ENCODE peak calls at places on chromosomes 3 and 15, in eight cellular contexts. J, N, R, D, E, H, C and W are unnamed samples.

GRCh38 chr3:128496602-128497304 is 3.8 kb upstream of the GATA2 start:
- DNase-seq in J (no peak), N (no peak), R (peak; percentile 39), D (no peak), E (peak; percentile 39), H (peak; percentile 69), C (no peak), W (no peak)

GRCh38 chr15:56719774-56720555 is 13.3 kb downstream of the ZNF280D start:
- DNase-seq in J (no peak), N (peak; percentile 36), R (no peak), D (no peak), E (peak; percentile 52), H (no peak), C (no peak), W (no peak)

GRCh38 chr15:47517737-47518136 is 199.6 kb upstream of the SEMA6D start:
- DNase-seq in J (no peak), N (no peak), R (no peak), D (no peak), E (no peak), H (no peak), C (no peak), W (no peak)

GRCh38 chr3:52193059-52193458 is 4.9 kb upstream of the ALAS1 start:
- DNase-seq in J (no peak), N (peak; percentile 72), R (no peak), D (no peak), E (peak; percentile 97), H (peak; percentile 14), C (no peak), W (no peak)

GRCh38 chr3:51384145-51384729 is 854 bp upstream of the MANF start:
- DNase-seq in J (no peak), N (no peak), R (no peak), D (no peak), E (peak; percentile 41), H (peak; percentile 84), C (no peak), W (peak; percentile 43)

GRCh38 chr3:111864821-111865656 is 6.0 kb downstream of the PHLDB2 start:
- DNase-seq in J (no peak), N (no peak), R (no peak), D (peak; percentile 32), E (no peak), H (no peak), C (no peak), W (no peak)

GRCh38 chr3:46705751-46706572 is 4.8 kb downstream of the TMIE start:
- DNase-seq in J (no peak), N (peak; percentile 74), R (no peak), D (peak; percentile 64), E (peak; percentile 5), H (no peak), C (no peak), W (no peak)

GRCh38 chr3:48596157-48596556 is 1.0 kb upstream of the COL7A1 start:
- DNase-seq in J (no peak), N (no peak), R (no peak), D (no peak), E (no peak), H (no peak), C (no peak), W (no peak)

GRCh38 chr3:185308126-185308754 is 54.4 kb upstream of the EHHADH start:
- DNase-seq in J (peak; percentile 46), N (peak; percentile 80), R (peak; percentile 14), D (peak; percentile 35), E (peak; percentile 60), H (peak; percentile 55), C (peak; percentile 77), W (peak; percentile 55)